ENCODE peak calls at places on chromosomes 16 and 17, in seven cellular contexts. D is KBM-7; E is GM18507; L is uterus; B is HFF-Myc; H is midbrain; U is stimulated activated CD8-positive, alpha-beta memory T cell treated with anti-CD3 and anti-CD28 coated beads, Interleukin-2, amount 100 ng/mL, for 48 hours. S is an unnamed sample.

GRCh38 chr16:55575621-55576020 is 9.1 kb downstream of the CAPNS2 start:
- DNase-seq in D (no peak), E (no peak), L (no peak), B (no peak), H (no peak), U (no peak), S (no peak)

GRCh38 chr17:2406903-2407790 is 6.3 kb upstream of the MNT start:
- DNase-seq in D (no peak), E (no peak), L (peak), B (no peak), H (no peak), U (no peak), S (no peak)

GRCh38 chr16:670485-671352 is 2.8 kb downstream of the RHOT2 start:
- DNase-seq in D (no peak), E (no peak), L (no peak), B (no peak), H (no peak), U (no peak), S (no peak)

GRCh38 chr16:85891033-85891775 is 7.8 kb upstream of the IRF8 start:
- DNase-seq in D (no peak), E (no peak), L (no peak), B (no peak), H (no peak), U (no peak), S (no peak)

GRCh38 chr16:31023627-31024226 is 9.6 kb upstream of the STX4 start:
- DNase-seq in D (no peak), E (no peak), L (no peak), B (no peak), H (no peak), U (no peak), S (no peak)

GRCh38 chr16:64586756-64587155 is 535.1 kb downstream of the CDH11 start:
- DNase-seq in D (no peak), E (no peak), L (no peak), B (no peak), H (no peak), U (no peak), S (no peak)

GRCh38 chr17:37818689-37819088 is 73.8 kb upstream of the HNF1B start:
- DNase-seq in D (no peak), E (no peak), L (no peak), B (peak), H (no peak), U (no peak), S (no peak)

GRCh38 chr16:19746561-19746960 is 28.5 kb downstream of the IQCK start:
- DNase-seq in D (no peak), E (no peak), L (no peak), B (no peak), H (no peak), U (no peak), S (no peak)

GRCh38 chr17:40534431-40535189 is 30.7 kb downstream of the CCR7 start:
- DNase-seq in D (no peak), E (no peak), L (no peak), B (no peak), H (no peak), U (no peak), S (no peak)

GRCh38 chr17:56808503-56808902 is 25.2 kb downstream of the C17orf67 start:
- DNase-seq in D (no peak), E (no peak), L (no peak), B (no peak), H (no peak), U (no peak), S (no peak)

GRCh38 chr16:81036751-81037350 is 1.2 kb downstream of the ATMIN start:
- DNase-seq in D (peak), E (no peak), L (no peak), B (no peak), H (no peak), U (no peak), S (no peak)

GRCh38 chr16:986411-986810 is 4.8 kb downstream of the SOX8 start:
- DNase-seq in D (no peak), E (no peak), L (no peak), B (no peak), H (no peak), U (no peak), S (no peak)

GRCh38 chr17:7428557-7428956 is at the start of gene SPEM3:
- DNase-seq in D (no peak), E (no peak), L (no peak), B (no peak), H (no peak), U (no peak), S (no peak)

GRCh38 chr16:69747115-69747514 is 7.6 kb downstream of the NOB1 start:
- DNase-seq in D (no peak), E (no peak), L (no peak), B (no peak), H (no peak), U (no peak), S (no peak)

GRCh38 chr17:83012873-83013778 is 66.3 kb upstream of the METRNL start:
- DNase-seq in D (no peak), E (no peak), L (no peak), B (peak), H (no peak), U (no peak), S (no peak)

GRCh38 chr17:33779399-33779697 is 475.7 kb upstream of the CCL2 start:
- DNase-seq in D (no peak), E (no peak), L (no peak), B (no peak), H (no peak), U (no peak), S (no peak)